ENCODE peak calls at places on chromosomes 11 and 22, in seven cellular contexts. One of them, this sample, is unnamed.

GRCh38 chr11:131943296-131943695 is 572.9 kb downstream of the NTM start:
- DNase-seq in Calu3: no peak
- DNase-seq in NCI-H345: peak; percentile 75
- DNase-seq in amygdala: no peak
- DNase-seq in Kasumi-1: no peak
- DNase-seq in H7: no peak
- DNase-seq in fibroblast of lung: no peak
- DNase-seq in this sample: no peak

GRCh38 chr22:25334091-25334490 is 114.7 kb downstream of the CRYBB2 start:
- DNase-seq in Calu3: peak; percentile 64
- DNase-seq in NCI-H345: peak; percentile 1
- DNase-seq in amygdala: peak; percentile 34
- DNase-seq in Kasumi-1: peak; percentile 33
- DNase-seq in H7: peak; percentile 72
- DNase-seq in fibroblast of lung: no peak
- DNase-seq in this sample: peak; percentile 75

GRCh38 chr11:6755303-6755952 is 16.3 kb downstream of the OR2AG2 start:
- DNase-seq in Calu3: peak; percentile 43
- DNase-seq in NCI-H345: peak; percentile 44
- DNase-seq in amygdala: no peak
- DNase-seq in Kasumi-1: peak; percentile 37
- DNase-seq in H7: peak; percentile 39
- DNase-seq in fibroblast of lung: no peak
- DNase-seq in this sample: peak; percentile 45

GRCh38 chr11:57456960-57457642 is 3.2 kb upstream of the RTN4RL2 start:
- DNase-seq in Calu3: peak; percentile 88
- DNase-seq in NCI-H345: peak; percentile 76
- DNase-seq in amygdala: peak; percentile 85
- DNase-seq in Kasumi-1: peak; percentile 63
- DNase-seq in H7: peak; percentile 87
- DNase-seq in fibroblast of lung: peak; percentile 60
- DNase-seq in this sample: peak; percentile 85

GRCh38 chr11:78354741-78355705 is 62.6 kb downstream of the GAB2 start:
- DNase-seq in Calu3: no peak
- DNase-seq in NCI-H345: peak; percentile 79
- DNase-seq in amygdala: no peak
- DNase-seq in Kasumi-1: no peak
- DNase-seq in H7: no peak
- DNase-seq in fibroblast of lung: no peak
- DNase-seq in this sample: no peak

GRCh38 chr11:6201486-6201885 is 2.5 kb downstream of the OR52W1 start:
- DNase-seq in Calu3: no peak
- DNase-seq in NCI-H345: no peak
- DNase-seq in amygdala: no peak
- DNase-seq in Kasumi-1: no peak
- DNase-seq in H7: no peak
- DNase-seq in fibroblast of lung: peak; percentile 61
- DNase-seq in this sample: no peak

GRCh38 chr22:49691256-49691655 is 136.4 kb downstream of the BRD1 start:
- DNase-seq in Calu3: no peak
- DNase-seq in NCI-H345: no peak
- DNase-seq in amygdala: no peak
- DNase-seq in Kasumi-1: no peak
- DNase-seq in H7: no peak
- DNase-seq in fibroblast of lung: no peak
- DNase-seq in this sample: no peak

GRCh38 chr11:33461726-33462125 is 204.5 kb downstream of the HIPK3 start:
- DNase-seq in Calu3: no peak
- DNase-seq in NCI-H345: no peak
- DNase-seq in amygdala: no peak
- DNase-seq in Kasumi-1: no peak
- DNase-seq in H7: no peak
- DNase-seq in fibroblast of lung: no peak
- DNase-seq in this sample: no peak

GRCh38 chr11:80320765-80321164 is 879.9 kb upstream of the TENM4 start:
- DNase-seq in Calu3: no peak
- DNase-seq in NCI-H345: peak; percentile 18
- DNase-seq in amygdala: no peak
- DNase-seq in Kasumi-1: no peak
- DNase-seq in H7: peak; percentile 14
- DNase-seq in fibroblast of lung: no peak
- DNase-seq in this sample: no peak

GRCh38 chr11:79066456-79067354 is 374.1 kb downstream of the TENM4 start:
- DNase-seq in Calu3: no peak
- DNase-seq in NCI-H345: no peak
- DNase-seq in amygdala: no peak
- DNase-seq in Kasumi-1: no peak
- DNase-seq in H7: peak; percentile 91
- DNase-seq in fibroblast of lung: no peak
- DNase-seq in this sample: no peak

GRCh38 chr22:24421428-24421931 is 5.9 kb upstream of the ADORA2A start:
- DNase-seq in Calu3: peak; percentile 49
- DNase-seq in NCI-H345: no peak
- DNase-seq in amygdala: no peak
- DNase-seq in Kasumi-1: no peak
- DNase-seq in H7: peak; percentile 95
- DNase-seq in fibroblast of lung: no peak
- DNase-seq in this sample: no peak

GRCh38 chr22:20957118-20957690 is 9.9 kb upstream of the AIFM3 start:
- DNase-seq in Calu3: peak; percentile 44
- DNase-seq in NCI-H345: no peak
- DNase-seq in amygdala: no peak
- DNase-seq in Kasumi-1: no peak
- DNase-seq in H7: peak; percentile 84
- DNase-seq in fibroblast of lung: peak; percentile 9
- DNase-seq in this sample: no peak

GRCh38 chr11:57249384-57250319 is 12.6 kb upstream of the APLNR start:
- DNase-seq in Calu3: peak; percentile 77
- DNase-seq in NCI-H345: peak; percentile 30
- DNase-seq in amygdala: peak; percentile 51
- DNase-seq in Kasumi-1: peak; percentile 59
- DNase-seq in H7: peak; percentile 52
- DNase-seq in fibroblast of lung: peak; percentile 38
- DNase-seq in this sample: peak; percentile 71

GRCh38 chr11:62540804-62541671 is 5.6 kb downstream of the AHNAK start:
- DNase-seq in Calu3: no peak
- DNase-seq in NCI-H345: no peak
- DNase-seq in amygdala: peak; percentile 24
- DNase-seq in Kasumi-1: no peak
- DNase-seq in H7: no peak
- DNase-seq in fibroblast of lung: no peak
- DNase-seq in this sample: peak; percentile 41

GRCh38 chr11:1564535-1565172 is 7.4 kb downstream of the DUSP8 start:
- DNase-seq in Calu3: no peak
- DNase-seq in NCI-H345: no peak
- DNase-seq in amygdala: peak; percentile 56
- DNase-seq in Kasumi-1: no peak
- DNase-seq in H7: peak; percentile 98
- DNase-seq in fibroblast of lung: peak; percentile 92
- DNase-seq in this sample: no peak

GRCh38 chr22:34877506-34877905 is 188.5 kb upstream of the ISX start:
- DNase-seq in Calu3: no peak
- DNase-seq in NCI-H345: no peak
- DNase-seq in amygdala: no peak
- DNase-seq in Kasumi-1: no peak
- DNase-seq in H7: no peak
- DNase-seq in fibroblast of lung: peak; percentile 59
- DNase-seq in this sample: no peak

GRCh38 chr11:28922351-28922981 is 814.3 kb downstream of the METTL15 start:
- DNase-seq in Calu3: no peak
- DNase-seq in NCI-H345: peak; percentile 47
- DNase-seq in amygdala: no peak
- DNase-seq in Kasumi-1: no peak
- DNase-seq in H7: no peak
- DNase-seq in fibroblast of lung: no peak
- DNase-seq in this sample: no peak

GRCh38 chr11:119130662-119131061 is 9.3 kb downstream of the HINFP start:
- DNase-seq in Calu3: no peak
- DNase-seq in NCI-H345: no peak
- DNase-seq in amygdala: no peak
- DNase-seq in Kasumi-1: no peak
- DNase-seq in H7: no peak
- DNase-seq in fibroblast of lung: peak; percentile 37
- DNase-seq in this sample: no peak

GRCh38 chr22:30564766-30565118 is 9.7 kb downstream of the GAL3ST1 start:
- DNase-seq in Calu3: no peak
- DNase-seq in NCI-H345: no peak
- DNase-seq in amygdala: no peak
- DNase-seq in Kasumi-1: no peak
- DNase-seq in H7: no peak
- DNase-seq in fibroblast of lung: no peak
- DNase-seq in this sample: no peak

GRCh38 chr11:16789560-16790483 is 51.4 kb downstream of the C11orf58 start:
- DNase-seq in Calu3: no peak
- DNase-seq in NCI-H345: no peak
- DNase-seq in amygdala: no peak
- DNase-seq in Kasumi-1: no peak
- DNase-seq in H7: no peak
- DNase-seq in fibroblast of lung: no peak
- DNase-seq in this sample: no peak

GRCh38 chr11:121520243-121521144 is 67.7 kb upstream of the SORL1-AS1 start:
- DNase-seq in Calu3: no peak
- DNase-seq in NCI-H345: no peak
- DNase-seq in amygdala: no peak
- DNase-seq in Kasumi-1: peak; percentile 14
- DNase-seq in H7: no peak
- DNase-seq in fibroblast of lung: peak; percentile 80
- DNase-seq in this sample: no peak

GRCh38 chr11:2826679-2827056 is 58.9 kb downstream of the CDKN1C start:
- DNase-seq in Calu3: no peak
- DNase-seq in NCI-H345: no peak
- DNase-seq in amygdala: no peak
- DNase-seq in Kasumi-1: peak; percentile 74
- DNase-seq in H7: no peak
- DNase-seq in fibroblast of lung: no peak
- DNase-seq in this sample: no peak

GRCh38 chr11:27158763-27159679 is 118.4 kb downstream of the BBOX1 start:
- DNase-seq in Calu3: peak; percentile 53
- DNase-seq in NCI-H345: peak; percentile 47
- DNase-seq in amygdala: peak; percentile 52
- DNase-seq in Kasumi-1: peak; percentile 83
- DNase-seq in H7: peak; percentile 45
- DNase-seq in fibroblast of lung: peak; percentile 79
- DNase-seq in this sample: no peak

GRCh38 chr11:34140149-34140548 is 34.7 kb downstream of the NAT10 start:
- DNase-seq in Calu3: no peak
- DNase-seq in NCI-H345: no peak
- DNase-seq in amygdala: no peak
- DNase-seq in Kasumi-1: no peak
- DNase-seq in H7: no peak
- DNase-seq in fibroblast of lung: no peak
- DNase-seq in this sample: no peak

GRCh38 chr11:115054541-115055538 is 376.5 kb downstream of the NXPE2 start:
- DNase-seq in Calu3: no peak
- DNase-seq in NCI-H345: peak; percentile 70
- DNase-seq in amygdala: peak; percentile 21
- DNase-seq in Kasumi-1: no peak
- DNase-seq in H7: no peak
- DNase-seq in fibroblast of lung: peak; percentile 67
- DNase-seq in this sample: no peak

GRCh38 chr11:130429983-130430382 is 1.6 kb upstream of the ADAMTS8 start:
- DNase-seq in Calu3: no peak
- DNase-seq in NCI-H345: no peak
- DNase-seq in amygdala: no peak
- DNase-seq in Kasumi-1: no peak
- DNase-seq in H7: no peak
- DNase-seq in fibroblast of lung: no peak
- DNase-seq in this sample: no peak

GRCh38 chr11:33835143-33835878 is 56.6 kb downstream of the LMO2 start:
- DNase-seq in Calu3: no peak
- DNase-seq in NCI-H345: peak; percentile 17
- DNase-seq in amygdala: no peak
- DNase-seq in Kasumi-1: peak; percentile 63
- DNase-seq in H7: no peak
- DNase-seq in fibroblast of lung: peak; percentile 80
- DNase-seq in this sample: no peak